ENCODE peak calls at places on chromosomes 12 and 14, in eight cellular contexts. V, C, X, Q, I, W, M and F are unnamed samples.

GRCh38 chr14:103894034-103894722 is 34.1 kb upstream of the TDRD9 start:
- DNase-seq in Q (peak), V (no peak), X (no peak), W (no peak), I (no peak), M (no peak), C (no peak), F (no peak)

GRCh38 chr14:90512332-90512951 is 115.6 kb downstream of the CALM1 start:
- DNase-seq in X (no peak), C (no peak), M (no peak), V (no peak), I (peak), W (no peak), Q (peak), F (no peak)

GRCh38 chr14:31263485-31264133 is 56.0 kb upstream of the HECTD1 start:
- DNase-seq in M (no peak), V (no peak), W (peak), I (peak), Q (peak), C (no peak), X (peak), F (no peak)

GRCh38 chr14:85221832-85222231 is 308.1 kb upstream of the FLRT2 start:
- DNase-seq in C (no peak), W (no peak), M (no peak), I (no peak), Q (no peak), V (no peak), X (no peak), F (no peak)

GRCh38 chr12:90652280-90652679 is 302.7 kb downstream of the CCER1 start:
- DNase-seq in W (no peak), V (no peak), I (no peak), Q (no peak), C (no peak), X (no peak), M (no peak), F (no peak)

GRCh38 chr14:33933386-33933934 is 17.4 kb downstream of the EGLN3 start:
- DNase-seq in C (no peak), M (no peak), Q (no peak), V (no peak), W (no peak), X (no peak), I (no peak), F (no peak)

GRCh38 chr12:74449872-74450271 is 87.8 kb upstream of the ATXN7L3B start:
- DNase-seq in X (peak), V (no peak), M (no peak), W (no peak), Q (no peak), C (no peak), I (no peak), F (no peak)

GRCh38 chr12:13745100-13745678 is 236.2 kb downstream of the GRIN2B start:
- DNase-seq in M (no peak), I (no peak), Q (peak), X (no peak), C (no peak), W (no peak), V (no peak), F (no peak)

GRCh38 chr12:120118710-120119097 is 2.2 kb upstream of the RAB35 start:
- DNase-seq in W (no peak), C (no peak), Q (no peak), M (no peak), X (no peak), V (no peak), I (no peak), F (no peak)

GRCh38 chr14:91149462-91149861 is 35.6 kb downstream of the DGLUCY start:
- DNase-seq in Q (no peak), W (no peak), M (no peak), X (no peak), I (peak), C (no peak), V (no peak), F (no peak)

GRCh38 chr12:53994691-53995310 is 5.2 kb upstream of the HOXC9 start:
- DNase-seq in C (no peak), W (no peak), I (no peak), V (peak), M (no peak), Q (no peak), X (no peak), F (no peak)

GRCh38 chr12:129772463-129773169 is 131.2 kb downstream of the TMEM132D start:
- DNase-seq in I (no peak), X (no peak), V (no peak), C (no peak), Q (no peak), W (peak), M (no peak), F (no peak)

GRCh38 chr12:121861549-121862254 is 3.0 kb upstream of the HPD start:
- DNase-seq in M (no peak), X (no peak), V (peak), W (no peak), I (no peak), C (no peak), Q (no peak), F (no peak)

GRCh38 chr12:64895541-64895940 is 71.1 kb downstream of the TBC1D30 start:
- DNase-seq in Q (no peak), V (no peak), C (no peak), M (no peak), I (no peak), W (no peak), X (no peak), F (no peak)

GRCh38 chr12:12007713-12008231 is 63.0 kb upstream of the BCL2L14 start:
- DNase-seq in M (no peak), V (no peak), I (no peak), W (no peak), X (no peak), Q (no peak), C (no peak), F (no peak)

GRCh38 chr12:106369624-106370346 is 12.2 kb downstream of the POLR3B start:
- DNase-seq in C (no peak), Q (no peak), M (no peak), V (no peak), X (no peak), W (no peak), I (peak), F (no peak)

GRCh38 chr12:126898562-126898961 is 1368.4 kb upstream of the TMEM132C start:
- DNase-seq in V (no peak), C (no peak), W (no peak), M (no peak), I (no peak), X (no peak), Q (no peak), F (no peak)

GRCh38 chr14:59507063-59507751 is 22.9 kb downstream of the JKAMP start:
- DNase-seq in I (peak), M (no peak), Q (peak), X (peak), C (peak), V (peak), W (peak), F (no peak)

GRCh38 chr12:104953323-104953722 is 4.8 kb downstream of the SLC41A2 start:
- DNase-seq in W (no peak), M (no peak), Q (peak), X (no peak), V (no peak), I (peak), C (no peak), F (no peak)

GRCh38 chr14:61894452-61895077 is 132.3 kb downstream of the SNAPC1 start:
- DNase-seq in Q (peak), M (peak), C (peak), X (peak), W (no peak), I (peak), V (peak), F (peak)

GRCh38 chr12:44847888-44848770 is 28.0 kb downstream of the NELL2 start:
- DNase-seq in W (no peak), I (no peak), Q (peak), V (no peak), M (peak), C (no peak), X (no peak), F (peak)

GRCh38 chr12:69097619-69098368 is 141.6 kb upstream of the CPSF6 start:
- DNase-seq in Q (no peak), C (no peak), V (peak), I (no peak), M (no peak), X (no peak), W (no peak), F (no peak)

GRCh38 chr12:68918960-68919359 is 14.0 kb downstream of the CPM start:
- DNase-seq in X (no peak), I (no peak), W (no peak), M (no peak), Q (no peak), V (no peak), C (no peak), F (no peak)

GRCh38 chr12:32742133-32742532 is 13.6 kb downstream of the YARS2 start:
- DNase-seq in Q (no peak), V (no peak), W (no peak), I (no peak), X (no peak), C (no peak), M (no peak), F (no peak)

GRCh38 chr14:81423504-81423903 is 23.4 kb upstream of the STON2 start:
- DNase-seq in C (no peak), Q (no peak), V (no peak), I (no peak), M (no peak), X (no peak), W (peak), F (no peak)

GRCh38 chr12:128259556-128260070 is 7.4 kb upstream of the TMEM132C start:
- DNase-seq in W (no peak), Q (no peak), C (peak), M (no peak), V (peak), X (no peak), I (no peak), F (peak)

GRCh38 chr12:591571-592505 is 71.4 kb downstream of the NINJ2 start:
- DNase-seq in X (no peak), I (no peak), W (peak), Q (peak), V (no peak), C (no peak), M (no peak), F (no peak)

GRCh38 chr12:109735051-109735521 is 21.5 kb downstream of the FAM222A start:
- DNase-seq in V (peak), Q (peak), C (no peak), I (no peak), W (peak), X (no peak), M (no peak), F (no peak)

GRCh38 chr12:105418232-105418631 is 87.7 kb downstream of the C12orf75 start:
- DNase-seq in X (no peak), Q (no peak), W (no peak), V (no peak), C (no peak), M (no peak), I (peak), F (no peak)

GRCh38 chr12:120529641-120530314 is 820 bp upstream of the COQ5 start:
- DNase-seq in I (peak), W (no peak), V (no peak), M (no peak), X (peak), Q (no peak), C (no peak), F (no peak)

GRCh38 chr12:4830568-4830967 is 79.1 kb upstream of the KCNA1 start:
- DNase-seq in I (no peak), V (no peak), Q (no peak), W (no peak), M (no peak), C (no peak), X (no peak), F (no peak)

GRCh38 chr12:1328385-1328784 is 266.0 kb downstream of the FBXL14 start:
- DNase-seq in W (no peak), C (no peak), M (no peak), I (no peak), Q (peak), V (no peak), X (no peak), F (no peak)

GRCh38 chr12:55743131-55743921 is 404 bp downstream of the GDF11 start:
- DNase-seq in C (peak), Q (peak), M (no peak), V (peak), W (peak), X (no peak), I (peak), F (peak)

GRCh38 chr12:15044461-15044860 is 71.6 kb downstream of the PDE6H start:
- DNase-seq in V (no peak), Q (no peak), W (no peak), I (no peak), M (no peak), C (no peak), X (no peak), F (no peak)

GRCh38 chr12:94769746-94770396 is 119.5 kb upstream of the TMCC3 start:
- DNase-seq in I (no peak), W (no peak), X (no peak), M (no peak), V (no peak), C (no peak), Q (no peak), F (no peak)

GRCh38 chr14:68211421-68211820 is 391.8 kb downstream of the RAD51B start:
- DNase-seq in W (no peak), M (no peak), X (no peak), C (no peak), Q (no peak), I (no peak), V (no peak), F (no peak)
- TF ChIP-seq CTCF in W (no peak), M (no peak), X (no peak), C (no peak), Q (no peak), I (no peak), V (no peak), F (no peak)

GRCh38 chr12:16189849-16190248 is 87.6 kb downstream of the SLC15A5 start:
- DNase-seq in X (no peak), V (no peak), I (no peak), C (no peak), M (no peak), W (no peak), Q (no peak), F (no peak)
- TF ChIP-seq CTCF in X (no peak), V (peak), I (no peak), C (no peak), M (no peak), W (no peak), Q (peak), F (no peak)

DNA sequence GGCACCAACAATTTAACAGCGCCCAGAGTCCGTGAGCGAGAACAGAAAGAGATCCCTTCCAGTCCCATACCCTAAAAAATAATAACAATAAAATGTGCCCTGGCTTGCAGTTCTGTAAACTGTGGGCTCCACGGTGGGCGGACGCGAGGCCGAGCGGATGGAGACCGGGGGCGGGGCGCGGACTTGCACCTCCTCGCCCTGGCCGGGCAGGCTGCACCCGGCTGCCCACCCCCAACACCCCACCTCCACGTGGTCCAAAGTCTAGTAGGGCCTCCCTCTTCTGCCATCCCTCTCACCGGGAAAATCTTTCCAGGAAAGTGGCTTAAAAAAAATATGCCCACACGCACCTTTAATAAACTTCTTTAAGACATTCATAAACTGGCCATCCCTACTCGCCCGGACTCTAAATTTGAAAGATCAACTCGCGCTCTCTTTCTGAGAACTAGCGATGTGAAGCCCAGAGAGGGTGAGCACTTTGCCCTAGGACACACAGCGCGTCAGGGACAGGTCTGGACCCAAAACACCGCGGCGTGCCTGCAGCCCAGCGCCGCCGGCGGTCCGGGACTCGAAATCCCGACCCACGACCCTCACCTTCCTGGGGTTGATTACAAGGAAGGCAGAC is 1.8 kb upstream of the BCL11B start:
- DNase-seq in M (no peak), C (no peak), V (no peak), W (peak), I (peak), Q (peak), X (no peak), F (no peak)
- TF ChIP-seq CTCF in M (no peak), C (no peak), V (no peak), W (no peak), I (no peak), Q (no peak), X (no peak), F (no peak)

DNA sequence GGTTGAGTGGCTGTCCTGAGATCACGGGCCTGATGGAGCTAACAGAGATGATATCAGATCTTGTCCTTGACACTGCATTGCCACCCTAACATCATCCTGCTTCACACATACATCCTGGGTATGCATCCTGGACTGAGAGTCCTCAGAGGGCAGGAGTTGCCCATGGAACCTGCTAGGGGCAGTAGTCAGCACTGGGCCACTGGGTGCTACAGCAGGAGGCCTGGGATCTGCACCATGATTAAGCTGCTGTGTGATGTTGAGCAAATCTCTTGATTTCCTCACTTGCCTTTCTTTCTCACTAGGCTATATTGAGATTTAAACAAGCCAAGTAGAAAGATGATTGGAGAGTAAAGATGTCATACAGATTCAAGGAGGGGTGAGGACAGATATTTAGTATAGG is 22.1 kb upstream of the EIF4B start:
- DNase-seq in I (peak), V (no peak), X (no peak), W (no peak), Q (no peak), C (no peak), M (no peak), F (no peak)
- TF ChIP-seq CTCF in I (no peak), V (no peak), X (peak), W (no peak), Q (no peak), C (no peak), M (no peak), F (no peak)

DNA sequence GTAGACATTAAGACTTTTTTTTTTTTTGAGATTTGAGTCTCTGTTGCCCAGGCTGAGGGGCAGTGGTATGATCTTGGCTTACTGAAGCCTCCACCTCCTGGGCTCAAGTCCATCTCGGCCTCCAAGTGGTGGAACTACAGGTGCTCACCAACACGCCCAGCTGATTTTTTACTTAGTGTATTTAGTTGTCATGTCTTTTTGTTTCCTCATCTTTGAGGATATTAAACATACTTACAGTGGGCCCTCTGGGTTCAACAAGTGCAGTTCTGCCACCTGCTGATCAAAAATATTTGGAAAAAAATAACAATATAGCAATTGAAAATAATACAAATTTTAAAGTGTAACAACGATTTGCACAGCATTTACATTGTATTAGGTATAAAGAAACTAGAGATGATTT is 4.4 kb upstream of the B4GALNT1 start:
- DNase-seq in W (peak), Q (no peak), V (no peak), X (no peak), M (no peak), C (no peak), I (no peak), F (no peak)
- TF ChIP-seq CTCF in W (no peak), Q (no peak), V (no peak), X (peak), M (no peak), C (no peak), I (no peak), F (no peak)

GRCh38 chr12:108097160-108097911 is 31.8 kb upstream of the WSCD2 start:
- DNase-seq in I (no peak), X (no peak), Q (no peak), W (no peak), V (no peak), C (no peak), M (no peak), F (no peak)

GRCh38 chr12:108099778-108100177 is 29.3 kb upstream of the WSCD2 start:
- DNase-seq in M (no peak), W (no peak), C (no peak), X (no peak), Q (no peak), V (no peak), I (no peak), F (no peak)

GRCh38 chr12:108101605-108102175 is 27.4 kb upstream of the WSCD2 start:
- DNase-seq in V (no peak), X (no peak), C (no peak), I (no peak), Q (no peak), M (no peak), W (no peak), F (no peak)

GRCh38 chr12:108098374-108098773 is 30.7 kb upstream of the WSCD2 start:
- DNase-seq in C (no peak), W (no peak), Q (no peak), V (no peak), X (no peak), I (no peak), M (no peak), F (no peak)

DNA sequence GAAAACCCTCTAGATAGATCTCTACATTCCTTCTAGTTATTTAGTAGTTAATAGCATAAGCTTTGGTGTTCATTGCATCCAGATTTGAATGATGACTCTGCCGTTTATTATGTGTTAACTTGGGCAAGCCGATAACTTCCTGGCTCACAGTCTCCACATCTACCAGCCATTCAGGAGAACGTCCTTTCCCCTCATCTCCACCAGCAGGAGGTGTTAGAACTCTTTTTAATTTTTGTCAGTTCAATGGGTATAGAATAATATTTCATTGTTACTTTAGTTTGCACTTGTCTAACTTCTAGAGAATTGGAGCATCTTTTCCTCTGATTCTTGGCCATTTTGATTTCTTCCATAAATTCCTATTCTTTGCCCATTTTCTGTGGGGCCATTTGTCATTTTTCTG is 30.0 kb upstream of the WSCD2 start:
- DNase-seq in V (no peak), I (no peak), M (no peak), X (no peak), C (no peak), Q (no peak), W (no peak), F (no peak)
- TF ChIP-seq CTCF in V (no peak), I (no peak), M (peak), X (peak), C (no peak), Q (no peak), W (no peak), F (peak)